ENCODE peak calls at places on chromosomes 4 and X, in four cellular contexts. F is HFF-Myc, B is adipocyte, R is endothelial cell. J is an unnamed sample.

GRCh38 chr4:57605374-57605773 is 495.2 kb upstream of the IGFBP7 start:
- DNase-seq in F (no peak), R (no peak), B (no peak), J (no peak)

GRCh38 chr4:110480741-110481271 is 4.9 kb downstream of the ENPEP start:
- DNase-seq in F (no peak), B (no peak), R (no peak), J (no peak)

GRCh38 chrX:28668303-28668702 is 81.1 kb downstream of the IL1RAPL1 start:
- DNase-seq in R (no peak), B (no peak), F (no peak), J (no peak)

GRCh38 chr4:23878235-23878861 is 11.5 kb downstream of the PPARGC1A start:
- DNase-seq in F (no peak), R (no peak), B (no peak), J (no peak)

GRCh38 chrX:20593402-20593801 is 326.7 kb upstream of the RPS6KA3 start:
- DNase-seq in R (no peak), F (no peak), B (no peak), J (no peak)

GRCh38 chrX:39258331-39258730 is 457.1 kb downstream of the MID1IP1 start:
- DNase-seq in B (no peak), R (no peak), F (no peak), J (no peak)

GRCh38 chr4:144894525-144894924 is 203.5 kb downstream of the ANAPC10 start:
- DNase-seq in B (peak), F (peak), R (no peak), J (no peak)

GRCh38 chrX:123223859-123224258 is 39.8 kb downstream of the GRIA3 start:
- DNase-seq in R (no peak), B (no peak), F (no peak), J (no peak)

GRCh38 chr4:176186721-176187395 is 8.5 kb downstream of the SPATA4 start:
- DNase-seq in F (no peak), R (no peak), B (peak), J (no peak)

GRCh38 chr4:105457997-105458396 is 15.9 kb downstream of the PPA2 start:
- DNase-seq in R (no peak), F (no peak), B (peak), J (no peak)

GRCh38 chr4:102438873-102439614 is 62.1 kb upstream of the NFKB1 start:
- DNase-seq in R (no peak), F (peak), B (peak), J (no peak)